ENCODE peak calls at places on chromosomes 2 and 18, in seven cellular contexts. P is heart left ventricle, Y is uterus, B is A549, E is endodermal cell, Q is fibroblast of villous mesenchyme, D is fibroblast of lung. J is an unnamed sample.

GRCh38 chr2:236434593-236434992 is 135.0 kb upstream of the ACKR3 start:
- DNase-seq in P (no peak), B (no peak), E (no peak), Q (no peak), D (no peak), Y (no peak), J (no peak)

GRCh38 chr2:11248-11941 is 34.9 kb downstream of the FAM110C start:
- DNase-seq in P (peak), E (peak), Y (peak), Q (peak), D (peak), B (no peak), J (peak)

GRCh38 chr18:49560277-49561126 is 1.4 kb upstream of the LIPG start:
- DNase-seq in Q (no peak), D (peak), B (no peak), Y (no peak), E (peak), P (no peak), J (no peak)

GRCh38 chr2:9846554-9846953 is 3.3 kb downstream of the TAF1B start:
- DNase-seq in Y (no peak), B (no peak), P (no peak), Q (peak), E (no peak), D (peak), J (no peak)

GRCh38 chr2:240460243-240460630 is 24.8 kb downstream of the GPC1 start:
- DNase-seq in P (peak), Y (peak), E (no peak), B (no peak), D (no peak), Q (no peak), J (no peak)

GRCh38 chr2:78535395-78535794 is 490.1 kb upstream of the REG3G start:
- DNase-seq in D (no peak), E (no peak), B (no peak), Y (no peak), Q (no peak), P (no peak), J (no peak)

GRCh38 chr2:128641421-128642095 is 322.9 kb upstream of the HS6ST1 start:
- DNase-seq in D (no peak), B (no peak), Y (no peak), Q (no peak), P (no peak), E (peak), J (peak)

GRCh38 chr2:178830451-178830850 is 23.2 kb upstream of the TTN start:
- DNase-seq in Y (no peak), D (no peak), B (no peak), E (peak), P (no peak), Q (no peak), J (no peak)

GRCh38 chr2:233354971-233355574 is 779 bp downstream of the DGKD start:
- DNase-seq in E (peak), D (peak), P (peak), Q (no peak), B (no peak), Y (no peak), J (no peak)

GRCh38 chr2:29220506-29221270 is 105.5 kb downstream of the CLIP4 start:
- DNase-seq in D (no peak), Y (no peak), E (no peak), Q (no peak), B (no peak), P (no peak), J (no peak)

GRCh38 chr18:80218341-80219227 is 28.7 kb downstream of the PARD6G start:
- DNase-seq in E (no peak), D (no peak), Q (no peak), Y (no peak), P (no peak), B (no peak), J (no peak)

GRCh38 chr18:23247896-23248295 is 112.6 kb downstream of the CABLES1 start:
- DNase-seq in D (no peak), P (no peak), E (no peak), Q (no peak), Y (no peak), B (no peak), J (no peak)

GRCh38 chr2:109611467-109612095 is 2.2 kb downstream of the SEPTIN10 start:
- DNase-seq in D (peak), B (no peak), E (no peak), P (no peak), Y (no peak), Q (peak), J (no peak)

GRCh38 chr18:61388010-61388409 is 54.8 kb downstream of the CDH20 start:
- DNase-seq in E (no peak), D (no peak), Y (no peak), P (no peak), B (no peak), Q (no peak), J (no peak)

GRCh38 chr18:36579311-36579710 is 249.5 kb downstream of the TPGS2 start:
- DNase-seq in B (no peak), Y (no peak), E (no peak), P (no peak), Q (peak), D (no peak), J (no peak)

GRCh38 chr2:168192839-168193616 is 54.4 kb downstream of the STK39 start:
- DNase-seq in Y (no peak), E (peak), D (peak), B (no peak), Q (no peak), P (no peak), J (no peak)

GRCh38 chr2:80073134-80073561 is 231.4 kb downstream of the LRRTM1 start:
- DNase-seq in P (no peak), D (peak), Y (no peak), Q (peak), E (peak), B (peak), J (no peak)

GRCh38 chr2:231883468-231883881 is 42.7 kb downstream of the NPPC start:
- DNase-seq in D (peak), Y (no peak), B (no peak), E (no peak), P (no peak), Q (peak), J (no peak)

GRCh38 chr2:237696471-237696870 is 69.1 kb downstream of the LRRFIP1 start:
- DNase-seq in D (no peak), B (no peak), Q (no peak), E (no peak), Y (no peak), P (peak), J (no peak)

GRCh38 chr2:30346475-30347169 is 100.4 kb upstream of the LCLAT1 start:
- DNase-seq in D (peak), Y (peak), Q (no peak), B (no peak), P (peak), E (peak), J (no peak)

GRCh38 chr2:42361728-42362298 is 796 bp upstream of the COX7A2L start:
- DNase-seq in B (no peak), D (no peak), E (no peak), Q (no peak), Y (no peak), P (no peak), J (no peak)

GRCh38 chr18:21230436-21230835 is 11.6 kb upstream of the GREB1L start:
- DNase-seq in E (no peak), D (peak), Q (no peak), P (no peak), Y (no peak), B (no peak), J (no peak)

DNA sequence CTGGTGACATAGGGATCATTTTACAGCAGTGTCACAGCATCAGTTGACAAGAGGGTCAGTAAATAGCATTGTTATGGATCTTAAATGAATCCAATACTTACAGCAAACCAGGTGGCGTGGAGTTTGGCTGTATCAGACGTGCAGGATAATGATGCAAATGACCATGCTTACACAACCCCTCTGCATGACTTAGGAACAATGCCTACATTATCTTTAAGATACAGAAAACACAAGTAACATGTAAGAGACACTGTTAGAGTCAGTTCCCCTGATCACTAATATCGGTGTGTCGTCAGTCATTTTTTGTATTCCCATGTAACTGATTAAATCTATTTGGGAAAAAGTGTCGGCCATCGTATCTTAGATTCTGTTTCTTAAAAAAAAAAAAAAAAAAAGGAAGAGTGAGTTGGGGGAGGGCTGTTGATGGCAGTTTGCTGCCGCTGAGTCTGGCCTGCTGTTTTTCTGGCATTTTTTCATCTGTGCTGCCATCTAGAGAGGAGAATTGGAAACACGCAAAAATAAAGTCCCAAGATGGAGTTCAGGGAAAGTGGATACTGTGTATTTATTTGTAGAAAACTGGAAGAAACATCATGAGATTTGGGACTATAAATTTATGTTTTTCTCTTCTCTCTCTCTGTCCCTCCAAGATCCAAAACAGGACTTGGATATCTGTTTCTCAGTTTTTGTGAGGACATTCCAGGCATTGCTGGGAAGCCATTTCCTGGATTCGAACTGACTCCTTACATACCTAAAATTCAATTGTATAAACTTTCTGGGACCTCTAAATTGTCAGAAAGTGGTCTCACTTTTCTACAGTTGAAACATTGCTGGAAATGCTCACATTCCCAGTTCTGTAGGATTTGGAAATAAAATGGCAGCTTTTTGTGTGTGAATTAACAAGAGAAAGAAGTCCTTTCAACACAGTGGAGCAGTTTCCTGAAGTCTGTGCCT is 60.3 kb upstream of the AGPS start:
- DNase-seq in P (peak), E (peak), Y (peak), Q (peak), D (peak), B (peak), J (no peak)
- TF ChIP-seq CTCF in P (peak), E (peak), Y (peak), Q (peak), D (peak), B (peak), J (peak)

GRCh38 chr2:39139511-39140237 is 18.8 kb upstream of the SOS1 start:
- DNase-seq in D (no peak), P (no peak), Q (peak), Y (no peak), E (no peak), B (no peak), J (no peak)
- TF ChIP-seq CTCF in D (no peak), P (no peak), Q (no peak), Y (no peak), E (no peak), B (no peak), J (no peak)

DNA sequence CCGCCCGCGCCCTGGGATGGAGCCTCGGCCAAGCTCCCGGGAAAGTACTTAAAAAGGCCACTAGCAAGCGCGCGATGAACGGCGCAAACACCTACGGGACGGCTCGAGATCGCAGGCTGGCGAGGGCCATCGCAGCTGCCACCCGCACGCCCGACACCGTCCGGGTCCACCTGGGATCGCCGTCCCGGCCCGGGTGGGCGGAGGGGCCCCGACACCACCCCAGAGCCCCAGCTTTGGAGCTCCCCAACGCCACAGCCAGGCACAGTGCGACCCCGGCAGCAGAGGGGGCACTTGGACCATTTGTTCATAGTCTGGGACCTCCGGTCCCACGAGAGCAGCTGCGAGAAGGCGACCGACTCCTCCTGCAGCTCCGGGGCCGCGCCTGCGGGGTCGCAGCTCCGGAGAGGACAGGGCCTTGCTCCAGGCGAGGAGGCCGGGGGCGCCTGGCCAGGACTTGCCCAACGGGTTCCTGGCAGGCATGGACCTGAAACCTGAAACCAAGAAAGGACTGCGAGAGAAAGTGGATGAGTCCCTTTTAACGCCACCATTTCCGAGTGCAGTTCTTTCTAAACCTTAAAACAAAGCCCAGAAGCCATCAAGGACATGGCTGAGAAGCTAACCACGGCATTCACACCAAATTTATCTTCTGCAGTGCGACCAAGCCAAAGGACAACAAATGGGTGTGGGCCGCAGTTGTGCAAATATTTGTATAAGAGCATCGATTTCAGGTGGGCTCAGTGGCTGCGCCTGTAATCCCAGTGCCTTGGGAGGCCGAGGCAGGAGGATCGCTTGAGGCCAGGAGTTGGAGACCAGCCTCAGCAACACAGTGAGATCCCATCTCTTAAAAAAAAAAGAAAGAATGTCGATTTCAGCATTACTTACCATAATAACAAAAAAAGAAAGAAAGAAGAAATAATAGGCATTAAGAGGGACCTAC is 54.0 kb upstream of the IMP4 start:
- DNase-seq in P (no peak), D (no peak), Q (no peak), B (no peak), E (peak), Y (no peak), J (no peak)
- TF ChIP-seq CTCF in P (no peak), D (no peak), Q (peak), B (no peak), E (peak), Y (no peak), J (no peak)

GRCh38 chr2:70007151-70007550 is 45.7 kb upstream of the ASPRV1 start:
- DNase-seq in B (no peak), Q (no peak), E (no peak), Y (no peak), D (no peak), P (no peak), J (no peak)
- TF ChIP-seq CTCF in B (no peak), Q (no peak), E (no peak), Y (no peak), D (no peak), P (no peak), J (no peak)

DNA sequence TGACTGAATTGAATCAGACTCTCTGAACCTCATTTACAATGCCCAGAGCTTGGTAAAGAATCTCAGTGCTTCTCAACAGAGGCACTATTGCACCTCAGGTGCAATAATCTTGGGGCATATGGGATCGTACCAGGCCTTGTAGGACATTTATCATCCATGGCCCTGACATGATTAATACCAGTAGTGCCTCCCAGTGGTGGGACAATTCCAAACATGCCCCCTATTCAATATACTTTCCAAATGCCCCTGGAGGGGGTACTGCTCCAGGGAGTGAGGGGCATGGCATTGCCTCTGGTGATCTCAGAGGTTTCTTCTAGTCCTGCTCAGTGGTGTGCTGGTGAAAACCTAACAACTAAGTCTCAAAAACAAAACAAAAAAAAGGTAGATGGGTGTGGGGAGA is 174.9 kb upstream of the SMAD2 start:
- DNase-seq in D (no peak), E (no peak), P (no peak), Q (no peak), B (no peak), Y (no peak), J (no peak)
- TF ChIP-seq CTCF in D (no peak), E (peak), P (peak), Q (no peak), B (no peak), Y (no peak), J (peak)

GRCh38 chr18:2547477-2548087 is 23.7 kb downstream of the METTL4 start:
- DNase-seq in E (no peak), B (no peak), P (no peak), Q (peak), Y (no peak), D (peak), J (no peak)
- TF ChIP-seq CTCF in E (peak), B (peak), P (peak), Q (peak), Y (peak), D (peak), J (peak)

J was measured in osteocyte.